ENCODE peak calls at places on chromosomes 1 and 21, in six cellular contexts. D, Q, S, G, U and B are unnamed samples.

GRCh38 chr1:20793236-20793635 is 6.1 kb upstream of the HP1BP3 start:
- DNase-seq in D (no peak), Q (no peak), S (no peak), G (no peak), U (no peak), B (no peak)

GRCh38 chr1:172719066-172719627 is 60.2 kb downstream of the FASLG start:
- DNase-seq in D (peak), Q (no peak), S (no peak), G (no peak), U (no peak), B (no peak)

GRCh38 chr1:14538335-14538734 is 60.1 kb upstream of the KAZN start:
- DNase-seq in D (peak), Q (no peak), S (no peak), G (no peak), U (no peak), B (no peak)

GRCh38 chr1:27348861-27349783 is 7.3 kb downstream of the SYTL1 start:
- DNase-seq in D (peak), Q (peak), S (no peak), G (peak), U (no peak), B (peak)

GRCh38 chr21:37695111-37695510 is 221.1 kb downstream of the KCNJ6 start:
- DNase-seq in D (no peak), Q (no peak), S (no peak), G (no peak), U (no peak), B (no peak)

GRCh38 chr1:180239145-180240096 is 9.4 kb downstream of the LHX4 start:
- DNase-seq in D (no peak), Q (no peak), S (no peak), G (no peak), U (no peak), B (no peak)

GRCh38 chr1:46036894-46037596 is 95.4 kb downstream of the PIK3R3 start:
- DNase-seq in D (peak), Q (peak), S (peak), G (peak), U (peak), B (peak)

GRCh38 chr21:27674037-27674436 is 707.1 kb upstream of the ADAMTS5 start:
- DNase-seq in D (no peak), Q (no peak), S (no peak), G (no peak), U (no peak), B (no peak)

GRCh38 chr1:17028662-17029188 is 17.0 kb upstream of the ATP13A2 start:
- DNase-seq in D (no peak), Q (no peak), S (no peak), G (no peak), U (no peak), B (no peak)

GRCh38 chr1:193059282-193060225 is at the start of the genes RO60 and UCHL5:
- DNase-seq in D (peak), Q (peak), S (peak), G (peak), U (peak), B (peak)
- TF ChIP-seq JUND in D (peak), Q (peak), S (peak), G (no peak), U (peak), B (no peak)

DNA sequence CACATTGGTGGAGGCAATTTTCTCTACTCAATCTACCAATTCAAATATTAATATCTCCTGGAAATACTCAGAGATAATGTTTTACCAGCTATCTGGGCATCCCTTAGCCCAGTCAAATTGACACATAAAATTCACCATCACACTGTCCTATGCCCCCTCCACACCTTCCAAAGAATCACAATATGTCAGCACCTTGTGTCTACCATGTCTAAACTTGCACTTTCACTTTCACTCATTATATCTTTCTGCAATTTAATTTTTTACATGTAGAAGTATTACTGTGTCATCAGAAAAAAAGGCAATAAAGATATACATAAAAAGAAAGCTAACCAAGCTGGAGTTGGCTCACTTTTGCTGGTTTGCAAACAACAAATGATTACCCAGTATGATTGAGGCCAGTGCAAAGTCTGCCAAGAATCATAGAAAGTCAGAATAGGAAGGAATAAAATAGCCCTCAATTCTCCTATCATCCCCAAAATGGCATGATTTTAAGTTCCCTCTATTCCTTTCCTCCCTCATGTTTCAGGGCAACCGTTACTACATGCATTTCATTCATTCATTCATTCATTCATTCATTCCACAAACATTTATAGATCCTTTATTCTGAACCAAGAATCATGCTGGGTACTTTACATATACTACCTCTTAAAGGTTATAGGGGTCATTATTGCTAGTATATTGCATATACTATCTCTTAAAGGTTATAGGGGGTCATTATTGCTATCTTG is 5.9 kb upstream of the LUZP1 start:
- DNase-seq in D (no peak), Q (no peak), S (no peak), G (no peak), U (no peak), B (no peak)
- TF ChIP-seq JUND in D (no peak), Q (no peak), S (no peak), G (no peak), U (no peak), B (no peak)

GRCh38 chr1:33501309-33501708 is 28.9 kb downstream of the ZSCAN20 start:
- DNase-seq in D (no peak), Q (no peak), S (no peak), G (no peak), U (no peak), B (no peak)
- TF ChIP-seq JUND in D (no peak), Q (no peak), S (no peak), G (no peak), U (no peak), B (no peak)

GRCh38 chr1:239997515-239998311 is 94.0 kb upstream of the FMN2 start:
- DNase-seq in D (no peak), Q (no peak), S (no peak), G (peak), U (no peak), B (no peak)

GRCh38 chr1:240000634-240001033 is 91.0 kb upstream of the FMN2 start:
- DNase-seq in D (no peak), Q (no peak), S (no peak), G (no peak), U (no peak), B (no peak)

GRCh38 chr1:239997160-239997514 is 94.5 kb upstream of the FMN2 start:
- DNase-seq in D (no peak), Q (no peak), S (no peak), G (no peak), U (no peak), B (no peak)

GRCh38 chr1:239999170-239999569 is 92.5 kb upstream of the FMN2 start:
- DNase-seq in D (no peak), Q (no peak), S (peak), G (no peak), U (no peak), B (no peak)

GRCh38 chr1:239998312-239998649 is 93.4 kb upstream of the FMN2 start:
- DNase-seq in D (no peak), Q (no peak), S (no peak), G (no peak), U (no peak), B (no peak)
- TF ChIP-seq JUND in D (no peak), Q (no peak), S (no peak), G (no peak), U (no peak), B (no peak)

GRCh38 chr1:162562452-162562828 is 918 bp downstream of the UAP1 start:
- DNase-seq in D (no peak), Q (no peak), S (peak), G (no peak), U (no peak), B (no peak)
- TF ChIP-seq JUND in D (no peak), Q (no peak), S (no peak), G (no peak), U (no peak), B (no peak)

DNA sequence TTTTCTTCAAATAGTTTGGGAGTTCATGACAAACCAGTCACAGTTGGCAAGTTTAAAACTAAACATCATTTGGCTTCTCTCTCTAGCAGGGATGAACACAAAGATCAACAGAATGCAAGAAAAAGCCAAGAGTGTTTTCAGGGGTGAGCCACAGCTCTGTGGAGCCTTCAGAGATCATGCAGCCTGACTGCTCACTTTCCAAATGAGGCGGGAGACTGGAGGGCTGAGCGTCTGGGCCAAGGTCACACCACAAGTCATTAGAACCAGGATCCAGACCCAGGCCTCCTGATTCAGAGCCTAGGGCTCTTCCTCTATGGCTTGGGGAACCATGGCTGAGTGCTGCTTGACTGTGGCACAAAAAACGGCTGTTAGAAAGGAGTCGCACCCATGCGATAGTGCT is 2.7 kb downstream of the DPT start:
- DNase-seq in D (no peak), Q (no peak), S (no peak), G (no peak), U (no peak), B (no peak)
- TF ChIP-seq JUND in D (no peak), Q (no peak), S (no peak), G (no peak), U (no peak), B (no peak)

GRCh38 chr1:23591460-23592208 is 32.3 kb upstream of the ID3 start:
- DNase-seq in D (no peak), Q (no peak), S (peak), G (no peak), U (no peak), B (no peak)

GRCh38 chr1:23593042-23593521 is 33.8 kb upstream of the ID3 start:
- DNase-seq in D (no peak), Q (no peak), S (no peak), G (no peak), U (no peak), B (no peak)

GRCh38 chr1:23594149-23594917 is 35.0 kb upstream of the ID3 start:
- DNase-seq in D (no peak), Q (no peak), S (no peak), G (no peak), U (no peak), B (no peak)

GRCh38 chr1:23593556-23594148 is 34.4 kb upstream of the ID3 start:
- DNase-seq in D (no peak), Q (no peak), S (peak), G (no peak), U (no peak), B (peak)

GRCh38 chr1:23592209-23592905 is 33.1 kb upstream of the ID3 start:
- DNase-seq in D (no peak), Q (no peak), S (no peak), G (no peak), U (no peak), B (no peak)
- TF ChIP-seq JUND in D (no peak), Q (no peak), S (no peak), G (no peak), U (no peak), B (no peak)

GRCh38 chr1:208024406-208024805 is 113.5 kb upstream of the CD34 start:
- DNase-seq in D (no peak), Q (no peak), S (no peak), G (no peak), U (no peak), B (peak)
- TF ChIP-seq JUND in D (no peak), Q (no peak), S (no peak), G (no peak), U (no peak), B (no peak)